ENCODE peak calls at places on chromosomes 5 and 9, in ten cellular contexts. One of them, this sample, is unnamed.
A peak's percentile ranks its signal among the peaks of the same experiment; 100 is the strongest.

GRCh38 chr9:94490465-94490864 is 64.4 kb upstream of the PCAT7 start:
- DNase-seq in GM19239: no peak
- DNase-seq in HEK293T: no peak
- DNase-seq in heart right ventricle: no peak
- DNase-seq in epithelial cell of prostate: no peak
- DNase-seq in GM13977: no peak
- DNase-seq in NCI-H82: no peak
- DNase-seq in foreskin fibroblast: peak; percentile 3
- DNase-seq in nucleus accumbens: no peak
- DNase-seq in GM06990: no peak
- DNase-seq in this sample: no peak

GRCh38 chr9:78973906-78974305 is 597.9 kb upstream of the TLE4 start:
- DNase-seq in GM19239: no peak
- DNase-seq in HEK293T: no peak
- DNase-seq in heart right ventricle: no peak
- DNase-seq in epithelial cell of prostate: peak; percentile 59
- DNase-seq in GM13977: no peak
- DNase-seq in NCI-H82: no peak
- DNase-seq in foreskin fibroblast: peak; percentile 86
- DNase-seq in nucleus accumbens: no peak
- DNase-seq in GM06990: no peak
- DNase-seq in this sample: no peak

GRCh38 chr9:4746278-4746677 is 5.3 kb upstream of the AK3 start:
- DNase-seq in GM19239: no peak
- DNase-seq in HEK293T: no peak
- DNase-seq in heart right ventricle: no peak
- DNase-seq in epithelial cell of prostate: no peak
- DNase-seq in GM13977: no peak
- DNase-seq in NCI-H82: no peak
- DNase-seq in foreskin fibroblast: no peak
- DNase-seq in nucleus accumbens: no peak
- DNase-seq in GM06990: no peak
- DNase-seq in this sample: no peak

GRCh38 chr9:137313326-137313920 is 11.4 kb upstream of the NRARP start:
- DNase-seq in GM19239: no peak
- DNase-seq in HEK293T: no peak
- DNase-seq in heart right ventricle: no peak
- DNase-seq in epithelial cell of prostate: no peak
- DNase-seq in GM13977: no peak
- DNase-seq in NCI-H82: no peak
- DNase-seq in foreskin fibroblast: no peak
- DNase-seq in nucleus accumbens: no peak
- DNase-seq in GM06990: no peak
- DNase-seq in this sample: no peak

GRCh38 chr5:149143470-149143869 is 2.2 kb downstream of the ABLIM3 start:
- DNase-seq in GM19239: no peak
- DNase-seq in HEK293T: no peak
- DNase-seq in heart right ventricle: no peak
- DNase-seq in epithelial cell of prostate: no peak
- DNase-seq in GM13977: no peak
- DNase-seq in NCI-H82: no peak
- DNase-seq in foreskin fibroblast: peak; percentile 72
- DNase-seq in nucleus accumbens: no peak
- DNase-seq in GM06990: no peak
- DNase-seq in this sample: no peak

GRCh38 chr5:112316731-112317130 is 102.3 kb downstream of the EPB41L4A start:
- DNase-seq in GM19239: no peak
- DNase-seq in HEK293T: no peak
- DNase-seq in heart right ventricle: no peak
- DNase-seq in epithelial cell of prostate: no peak
- DNase-seq in GM13977: no peak
- DNase-seq in NCI-H82: no peak
- DNase-seq in foreskin fibroblast: no peak
- DNase-seq in nucleus accumbens: no peak
- DNase-seq in GM06990: no peak
- DNase-seq in this sample: no peak

GRCh38 chr5:105134328-105134727 is 1571.7 kb upstream of the NUDT12 start:
- DNase-seq in GM19239: no peak
- DNase-seq in HEK293T: no peak
- DNase-seq in heart right ventricle: no peak
- DNase-seq in epithelial cell of prostate: no peak
- DNase-seq in GM13977: no peak
- DNase-seq in NCI-H82: no peak
- DNase-seq in foreskin fibroblast: no peak
- DNase-seq in nucleus accumbens: no peak
- DNase-seq in GM06990: no peak
- DNase-seq in this sample: no peak

GRCh38 chr5:518721-519120 is 5.5 kb downstream of the SLC9A3 start:
- DNase-seq in GM19239: no peak
- DNase-seq in HEK293T: no peak
- DNase-seq in heart right ventricle: no peak
- DNase-seq in epithelial cell of prostate: no peak
- DNase-seq in GM13977: no peak
- DNase-seq in NCI-H82: no peak
- DNase-seq in foreskin fibroblast: no peak
- DNase-seq in nucleus accumbens: no peak
- DNase-seq in GM06990: no peak
- DNase-seq in this sample: no peak

GRCh38 chr5:94361832-94362754 is 256.3 kb downstream of the KIAA0825 start:
- DNase-seq in GM19239: no peak
- DNase-seq in HEK293T: no peak
- DNase-seq in heart right ventricle: no peak
- DNase-seq in epithelial cell of prostate: peak; percentile 36
- DNase-seq in GM13977: no peak
- DNase-seq in NCI-H82: no peak
- DNase-seq in foreskin fibroblast: no peak
- DNase-seq in nucleus accumbens: no peak
- DNase-seq in GM06990: no peak
- DNase-seq in this sample: no peak

GRCh38 chr5:147754372-147755122 is 28.0 kb downstream of the JAKMIP2 start:
- DNase-seq in GM19239: no peak
- DNase-seq in HEK293T: no peak
- DNase-seq in heart right ventricle: no peak
- DNase-seq in epithelial cell of prostate: no peak
- DNase-seq in GM13977: no peak
- DNase-seq in NCI-H82: no peak
- DNase-seq in foreskin fibroblast: no peak
- DNase-seq in nucleus accumbens: no peak
- DNase-seq in GM06990: no peak
- DNase-seq in this sample: no peak

GRCh38 chr9:131607591-131607990 is 62.3 kb downstream of the PRRT1B start:
- DNase-seq in GM19239: no peak
- DNase-seq in HEK293T: no peak
- DNase-seq in heart right ventricle: no peak
- DNase-seq in epithelial cell of prostate: no peak
- DNase-seq in GM13977: no peak
- DNase-seq in NCI-H82: no peak
- DNase-seq in foreskin fibroblast: no peak
- DNase-seq in nucleus accumbens: no peak
- DNase-seq in GM06990: no peak
- DNase-seq in this sample: no peak

This sample was measured in occipital lobe.